ENCODE peak calls at places on chromosomes 16 and 17, in six cellular contexts. X is mesenchymal stem cell, D is neuronal stem cell, B is H9, C is H1, G is trophoblast cell. N is an unnamed sample.

GRCh38 chr17:40191237-40192208 is 14.3 kb downstream of the RAPGEFL1 start:
- DNase-seq in X (peak; percentile 84), D (no peak), B (peak; percentile 93), C (peak; percentile 87), G (peak; percentile 75), N (peak; percentile 76)

GRCh38 chr16:50303605-50304466 is 37.5 kb downstream of the ADCY7 start:
- DNase-seq in X (peak; percentile 28), D (no peak), B (peak; percentile 24), C (peak; percentile 42), G (no peak), N (peak; percentile 70)

GRCh38 chr17:77968788-77969187 is 10.3 kb downstream of the TNRC6C start:
- DNase-seq in X (no peak), D (no peak), B (no peak), C (no peak), G (no peak), N (no peak)

GRCh38 chr17:63841350-63842172 is 924 bp downstream of the SMARCD2 start:
- DNase-seq in X (peak; percentile 71), D (peak; percentile 31), B (no peak), C (no peak), G (peak; percentile 71), N (peak; percentile 34)

GRCh38 chr17:79769596-79770520 is 8.1 kb upstream of the CBX2 start:
- DNase-seq in X (no peak), D (no peak), B (no peak), C (no peak), G (no peak), N (no peak)

GRCh38 chr17:1077536-1078061 is 80.7 kb downstream of the TIMM22 start:
- DNase-seq in X (no peak), D (no peak), B (peak; percentile 48), C (no peak), G (no peak), N (no peak)

GRCh38 chr17:43645765-43646481 is 15.8 kb downstream of the MEOX1 start:
- DNase-seq in X (peak; percentile 51), D (no peak), B (no peak), C (peak; percentile 78), G (no peak), N (no peak)

GRCh38 chr16:68300736-68301459 is 9.8 kb downstream of the SLC7A6OS start:
- DNase-seq in X (no peak), D (no peak), B (no peak), C (no peak), G (no peak), N (no peak)

GRCh38 chr16:5504028-5504758 is 406.6 kb upstream of the EEF2KMT start:
- DNase-seq in X (no peak), D (no peak), B (no peak), C (no peak), G (no peak), N (no peak)

GRCh38 chr17:80461527-80462166 is 14.8 kb downstream of the NPTX1 start:
- DNase-seq in X (no peak), D (no peak), B (peak; percentile 58), C (no peak), G (no peak), N (no peak)

GRCh38 chr16:13049688-13050087 is 148.3 kb downstream of the SHISA9 start:
- DNase-seq in X (no peak), D (no peak), B (no peak), C (no peak), G (no peak), N (no peak)

GRCh38 chr17:51487947-51488346 is 227.6 kb downstream of the UTP18 start:
- DNase-seq in X (no peak), D (peak; percentile 26), B (peak; percentile 79), C (peak; percentile 69), G (no peak), N (no peak)

GRCh38 chr16:13036600-13036999 is 135.2 kb downstream of the SHISA9 start:
- DNase-seq in X (peak; percentile 11), D (peak; percentile 65), B (peak; percentile 46), C (peak; percentile 81), G (peak; percentile 20), N (peak; percentile 11)

GRCh38 chr16:47037396-47037745 is 63.9 kb upstream of the DNAJA2 start:
- DNase-seq in X (no peak), D (no peak), B (peak; percentile 42), C (no peak), G (no peak), N (no peak)

GRCh38 chr17:82105882-82106696 is 8.1 kb upstream of the FASN start:
- DNase-seq in X (peak; percentile 80), D (no peak), B (peak; percentile 95), C (peak; percentile 79), G (peak; percentile 86), N (peak; percentile 37)

GRCh38 chr17:58002973-58003372 is 4.1 kb downstream of the SRSF1 start:
- DNase-seq in X (no peak), D (no peak), B (no peak), C (no peak), G (no peak), N (no peak)

GRCh38 chr16:77679901-77680300 is 42.4 kb upstream of the NUDT7 start:
- DNase-seq in X (no peak), D (no peak), B (no peak), C (no peak), G (no peak), N (no peak)

DNA sequence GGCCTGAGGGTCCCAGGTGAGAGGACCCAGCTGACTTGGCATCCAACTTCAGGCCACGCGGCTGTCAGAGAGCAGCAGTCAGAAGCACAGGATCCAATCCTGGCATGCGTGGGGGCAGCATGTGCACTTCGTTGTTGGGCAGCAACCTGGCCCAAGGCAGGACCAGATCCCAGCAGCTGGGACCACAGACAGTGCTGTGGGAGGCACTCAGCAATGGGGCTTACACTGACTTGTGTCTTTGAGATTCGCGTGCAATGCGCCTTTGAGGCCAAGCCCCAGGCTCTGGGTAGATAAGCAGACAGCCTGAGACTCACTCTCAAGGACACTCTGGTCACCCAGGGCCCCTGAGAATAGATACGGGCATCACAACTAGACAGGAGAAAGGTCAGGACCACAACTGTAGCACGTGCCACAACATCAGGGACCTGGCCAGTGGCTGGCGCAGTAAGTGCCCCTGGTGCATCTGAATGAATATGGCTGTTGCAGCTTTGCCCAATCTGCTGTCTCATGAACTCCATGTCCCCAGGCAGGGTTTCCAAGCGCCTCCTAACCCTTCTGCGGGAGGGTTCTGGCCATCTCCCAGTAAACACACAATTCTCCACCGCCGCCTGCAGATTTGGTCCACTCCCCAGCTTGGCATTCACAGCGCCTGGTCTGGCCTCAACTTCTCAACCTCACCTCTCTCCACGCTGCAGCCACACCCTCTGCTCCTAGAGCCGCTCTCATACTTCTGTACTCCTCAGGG is 3.2 kb downstream of the PAM16 start:
- DNase-seq in X (no peak), D (no peak), B (no peak), C (no peak), G (no peak), N (no peak)
- H3K14ac ChIP-seq in X (no peak overlapping the region), D (no peak overlapping the region), B (no peak overlapping the region), C (no peak overlapping the region), G (no peak overlapping the region), N (no peak overlapping the region)

GRCh38 chr16:2172688-2173335 is 17.2 kb downstream of the TRAF7 start:
- DNase-seq in X (no peak), D (no peak), B (no peak), C (no peak), G (no peak), N (no peak)

GRCh38 chr16:2171601-2172178 is 16.1 kb downstream of the TRAF7 start:
- DNase-seq in X (no peak), D (no peak), B (no peak), C (no peak), G (no peak), N (no peak)

GRCh38 chr16:2173366-2173765 is 17.8 kb downstream of the TRAF7 start:
- DNase-seq in X (no peak), D (no peak), B (no peak), C (no peak), G (no peak), N (no peak)

GRCh38 chr16:2170080-2170479 is 14.5 kb downstream of the TRAF7 start:
- DNase-seq in X (no peak), D (no peak), B (no peak), C (no peak), G (no peak), N (no peak)

DNA sequence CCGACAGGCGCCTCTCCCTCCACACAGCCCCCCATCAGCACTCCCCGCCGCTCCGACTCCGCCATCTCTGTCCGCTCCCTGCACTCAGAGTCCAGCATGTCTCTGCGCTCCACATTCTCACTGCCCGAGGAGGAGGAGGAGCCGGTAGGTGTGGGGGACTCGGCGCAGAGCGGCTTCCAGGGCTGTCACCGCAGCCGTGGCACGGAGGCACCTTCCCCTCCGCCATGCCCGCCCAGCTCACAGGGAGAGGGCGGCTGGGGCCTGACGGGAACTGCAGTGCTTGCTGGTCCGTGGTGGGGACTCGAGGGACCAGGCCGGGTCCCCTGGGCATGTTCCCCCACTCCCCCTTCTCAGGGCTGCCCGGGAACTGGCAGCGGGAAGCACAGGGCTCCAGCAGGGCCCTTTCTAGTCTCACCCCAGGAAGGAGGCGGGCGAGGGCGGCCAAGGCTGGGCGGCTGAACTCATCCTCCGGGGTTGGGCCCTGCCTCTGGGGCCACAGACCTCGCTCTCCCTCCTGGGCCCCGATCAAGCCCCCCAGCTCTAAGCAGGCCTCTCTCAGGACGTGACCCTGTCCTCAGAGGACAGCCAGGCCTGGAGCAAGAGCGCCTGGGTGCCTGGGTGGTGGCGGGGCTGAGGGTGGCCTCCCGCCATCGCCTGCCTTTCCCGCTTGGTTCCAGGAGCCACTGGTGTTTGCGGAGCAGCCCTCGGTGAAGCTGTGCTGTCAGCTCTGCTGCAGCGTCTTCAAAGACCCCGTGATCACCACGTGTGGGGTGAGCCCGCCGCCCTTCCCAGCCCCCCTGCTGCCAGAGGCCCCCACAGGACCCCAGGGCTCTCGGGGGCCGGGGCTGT is 15.2 kb downstream of the TRAF7 start:
- DNase-seq in X (no peak), D (no peak), B (no peak), C (no peak), G (no peak), N (no peak)
- H3K14ac ChIP-seq in X (no peak overlapping the region), D (no peak overlapping the region), B (no peak overlapping the region), C (no peak overlapping the region), G (no peak overlapping the region), N (no peak overlapping the region)

GRCh38 chr16:57530104-57530522 is 6.3 kb downstream of the CCDC102A start:
- DNase-seq in X (peak; percentile 74), D (no peak), B (peak; percentile 51), C (no peak), G (no peak), N (peak; percentile 76)
- H3K14ac ChIP-seq in X (peak overlapping the region; percentile 26), D (no peak overlapping the region), B (no peak overlapping the region), C (no peak overlapping the region), G (no peak overlapping the region), N (no peak overlapping the region)

GRCh38 chr16:67247698-67248400 is 568 bp upstream of the FHOD1 start:
- DNase-seq in X (peak; percentile 35), D (no peak), B (no peak), C (peak; percentile 58), G (no peak), N (no peak)

GRCh38 chr16:67245189-67245585 is 2.1 kb downstream of the FHOD1 start:
- DNase-seq in X (no peak), D (no peak), B (no peak), C (no peak), G (no peak), N (no peak)

GRCh38 chr16:67246945-67247697 is at the start of gene FHOD1:
- DNase-seq in X (peak; percentile 96), D (peak; percentile 89), B (peak; percentile 97), C (peak; percentile 100), G (peak; percentile 96), N (peak; percentile 92)

GRCh38 chr16:67245674-67246080 is 1.6 kb downstream of the FHOD1 start:
- DNase-seq in X (no peak), D (no peak), B (no peak), C (no peak), G (peak; percentile 20), N (no peak)

GRCh38 chr16:67246081-67246944 is 968 bp downstream of the FHOD1 start:
- DNase-seq in X (peak; percentile 94), D (peak; percentile 78), B (peak; percentile 98), C (peak; percentile 93), G (peak; percentile 93), N (peak; percentile 85)
- H3K14ac ChIP-seq in X (peak overlapping the region; percentile 73), D (peak overlapping the region; percentile 75), B (peak overlapping the region; percentile 74), C (no peak overlapping the region), G (peak overlapping the region; percentile 78), N (peak overlapping the region; percentile 64)